ENCODE peak calls at places on chromosomes 7 and 10, in ten cellular contexts. One of them, this sample, is unnamed.

GRCh38 chr7:45576249-45576929 is 2.2 kb downstream of the ADCY1 start:
- DNase-seq in sigmoid colon: peak; percentile 37
- DNase-seq in suprapubic skin: peak; percentile 56
- DNase-seq in upper lobe of left lung: no peak
- DNase-seq in stomach: no peak
- DNase-seq in HepG2: no peak
- DNase-seq in H1: no peak
- DNase-seq in GM12891: no peak
- DNase-seq in spleen: peak; percentile 32
- DNase-seq in vagina: no peak
- DNase-seq in this sample: no peak

GRCh38 chr10:126387931-126388911 is at the start of gene ADAM12:
- DNase-seq in sigmoid colon: peak; percentile 80
- DNase-seq in suprapubic skin: no peak
- DNase-seq in upper lobe of left lung: no peak
- DNase-seq in stomach: no peak
- DNase-seq in HepG2: no peak
- DNase-seq in H1: no peak
- DNase-seq in GM12891: no peak
- DNase-seq in spleen: no peak
- DNase-seq in vagina: no peak
- DNase-seq in this sample: no peak

GRCh38 chr7:134774076-134774475 is 5.4 kb upstream of the CALD1 start:
- DNase-seq in sigmoid colon: no peak
- DNase-seq in suprapubic skin: no peak
- DNase-seq in upper lobe of left lung: no peak
- DNase-seq in stomach: no peak
- DNase-seq in HepG2: no peak
- DNase-seq in H1: no peak
- DNase-seq in GM12891: no peak
- DNase-seq in spleen: no peak
- DNase-seq in vagina: no peak
- DNase-seq in this sample: no peak

GRCh38 chr10:95321554-95322301 is 30.9 kb upstream of the PDLIM1 start:
- DNase-seq in sigmoid colon: no peak
- DNase-seq in suprapubic skin: no peak
- DNase-seq in upper lobe of left lung: no peak
- DNase-seq in stomach: no peak
- DNase-seq in HepG2: no peak
- DNase-seq in H1: no peak
- DNase-seq in GM12891: no peak
- DNase-seq in spleen: no peak
- DNase-seq in vagina: no peak
- DNase-seq in this sample: no peak

GRCh38 chr7:20783131-20783715 is 3.5 kb downstream of the SP8 start:
- DNase-seq in sigmoid colon: no peak
- DNase-seq in suprapubic skin: no peak
- DNase-seq in upper lobe of left lung: no peak
- DNase-seq in stomach: no peak
- DNase-seq in HepG2: no peak
- DNase-seq in H1: no peak
- DNase-seq in GM12891: no peak
- DNase-seq in spleen: no peak
- DNase-seq in vagina: no peak
- DNase-seq in this sample: no peak

GRCh38 chr7:22142593-22142992 is 196.9 kb upstream of the CDCA7L start:
- DNase-seq in sigmoid colon: no peak
- DNase-seq in suprapubic skin: no peak
- DNase-seq in upper lobe of left lung: no peak
- DNase-seq in stomach: no peak
- DNase-seq in HepG2: no peak
- DNase-seq in H1: no peak
- DNase-seq in GM12891: no peak
- DNase-seq in spleen: no peak
- DNase-seq in vagina: no peak
- DNase-seq in this sample: no peak

GRCh38 chr10:7410306-7410799 is 481 bp downstream of the SFMBT2 start:
- DNase-seq in sigmoid colon: no peak
- DNase-seq in suprapubic skin: no peak
- DNase-seq in upper lobe of left lung: no peak
- DNase-seq in stomach: no peak
- DNase-seq in HepG2: no peak
- DNase-seq in H1: no peak
- DNase-seq in GM12891: no peak
- DNase-seq in spleen: peak; percentile 85
- DNase-seq in vagina: no peak
- DNase-seq in this sample: no peak

GRCh38 chr10:35413985-35414861 is 77.9 kb downstream of the CCNY start:
- DNase-seq in sigmoid colon: peak; percentile 56
- DNase-seq in suprapubic skin: no peak
- DNase-seq in upper lobe of left lung: no peak
- DNase-seq in stomach: no peak
- DNase-seq in HepG2: peak; percentile 46
- DNase-seq in H1: no peak
- DNase-seq in GM12891: no peak
- DNase-seq in spleen: no peak
- DNase-seq in vagina: no peak
- DNase-seq in this sample: no peak

GRCh38 chr10:133451346-133451745 is 2.4 kb upstream of the SCART1 start:
- DNase-seq in sigmoid colon: no peak
- DNase-seq in suprapubic skin: no peak
- DNase-seq in upper lobe of left lung: no peak
- DNase-seq in stomach: no peak
- DNase-seq in HepG2: no peak
- DNase-seq in H1: no peak
- DNase-seq in GM12891: no peak
- DNase-seq in spleen: no peak
- DNase-seq in vagina: no peak
- DNase-seq in this sample: no peak

GRCh38 chr10:90112681-90113080 is 411.3 kb downstream of the KIF20B start:
- DNase-seq in sigmoid colon: no peak
- DNase-seq in suprapubic skin: no peak
- DNase-seq in upper lobe of left lung: no peak
- DNase-seq in stomach: no peak
- DNase-seq in HepG2: no peak
- DNase-seq in H1: no peak
- DNase-seq in GM12891: no peak
- DNase-seq in spleen: no peak
- DNase-seq in vagina: no peak
- DNase-seq in this sample: no peak

GRCh38 chr7:8591289-8591688 is 157.9 kb downstream of the NXPH1 start:
- DNase-seq in sigmoid colon: no peak
- DNase-seq in suprapubic skin: no peak
- DNase-seq in upper lobe of left lung: no peak
- DNase-seq in stomach: no peak
- DNase-seq in HepG2: no peak
- DNase-seq in H1: no peak
- DNase-seq in GM12891: no peak
- DNase-seq in spleen: no peak
- DNase-seq in vagina: no peak
- DNase-seq in this sample: no peak

GRCh38 chr10:10589540-10589939 is 428.1 kb upstream of the CELF2 start:
- DNase-seq in sigmoid colon: no peak
- DNase-seq in suprapubic skin: no peak
- DNase-seq in upper lobe of left lung: no peak
- DNase-seq in stomach: no peak
- DNase-seq in HepG2: no peak
- DNase-seq in H1: no peak
- DNase-seq in GM12891: peak; percentile 1
- DNase-seq in spleen: no peak
- DNase-seq in vagina: no peak
- DNase-seq in this sample: no peak

GRCh38 chr7:100353685-100354330 is 4.1 kb upstream of the PILRB start:
- DNase-seq in sigmoid colon: peak; percentile 57
- DNase-seq in suprapubic skin: peak; percentile 65
- DNase-seq in upper lobe of left lung: no peak
- DNase-seq in stomach: no peak
- DNase-seq in HepG2: no peak
- DNase-seq in H1: no peak
- DNase-seq in GM12891: no peak
- DNase-seq in spleen: no peak
- DNase-seq in vagina: no peak
- DNase-seq in this sample: no peak

GRCh38 chr10:101241840-101242707 is 12.8 kb upstream of the LBX1 start:
- DNase-seq in sigmoid colon: no peak
- DNase-seq in suprapubic skin: no peak
- DNase-seq in upper lobe of left lung: no peak
- DNase-seq in stomach: no peak
- DNase-seq in HepG2: no peak
- DNase-seq in H1: no peak
- DNase-seq in GM12891: no peak
- DNase-seq in spleen: no peak
- DNase-seq in vagina: no peak
- DNase-seq in this sample: no peak

GRCh38 chr7:47332213-47332612 is 249.7 kb downstream of the TNS3 start:
- DNase-seq in sigmoid colon: no peak
- DNase-seq in suprapubic skin: peak; percentile 60
- DNase-seq in upper lobe of left lung: no peak
- DNase-seq in stomach: no peak
- DNase-seq in HepG2: no peak
- DNase-seq in H1: no peak
- DNase-seq in GM12891: no peak
- DNase-seq in spleen: no peak
- DNase-seq in vagina: peak; percentile 67
- DNase-seq in this sample: no peak

GRCh38 chr10:115710136-115710535 is 562.9 kb downstream of the GFRA1 start:
- DNase-seq in sigmoid colon: no peak
- DNase-seq in suprapubic skin: no peak
- DNase-seq in upper lobe of left lung: no peak
- DNase-seq in stomach: no peak
- DNase-seq in HepG2: no peak
- DNase-seq in H1: no peak
- DNase-seq in GM12891: no peak
- DNase-seq in spleen: no peak
- DNase-seq in vagina: no peak
- DNase-seq in this sample: no peak

DNA sequence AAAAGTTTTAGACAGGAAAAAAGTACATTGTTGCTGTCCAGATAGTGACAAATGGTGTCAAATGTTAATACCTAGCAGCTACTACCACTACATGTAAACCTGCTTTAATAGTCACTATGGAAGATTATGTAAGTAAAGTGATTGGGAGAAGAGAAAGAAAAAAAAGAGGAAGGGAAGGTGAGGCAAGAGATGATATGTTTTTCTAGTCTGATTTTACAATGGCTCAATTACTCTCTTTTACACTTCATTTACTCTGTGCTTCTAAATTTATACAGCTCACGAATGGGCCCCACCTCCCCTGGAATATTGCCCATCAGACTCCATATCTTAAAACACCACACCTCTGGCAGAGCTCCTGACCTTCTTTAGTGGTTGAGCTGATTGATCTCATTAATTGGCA is 28.1 kb upstream of the IKZF1 start:
- DNase-seq in sigmoid colon: no peak
- DNase-seq in suprapubic skin: no peak
- DNase-seq in upper lobe of left lung: no peak
- DNase-seq in stomach: no peak
- DNase-seq in HepG2: no peak
- DNase-seq in H1: no peak
- DNase-seq in GM12891: no peak
- DNase-seq in spleen: no peak
- DNase-seq in vagina: no peak
- DNase-seq in this sample: no peak
- TF ChIP-seq POLR2AphosphoS5 in sigmoid colon: no peak
- TF ChIP-seq POLR2AphosphoS5 in suprapubic skin: no peak
- TF ChIP-seq POLR2AphosphoS5 in upper lobe of left lung: no peak
- TF ChIP-seq POLR2AphosphoS5 in stomach: no peak
- TF ChIP-seq POLR2AphosphoS5 in HepG2: no peak
- TF ChIP-seq POLR2AphosphoS5 in H1: no peak
- TF ChIP-seq POLR2AphosphoS5 in GM12891: no peak
- TF ChIP-seq POLR2AphosphoS5 in spleen: no peak
- TF ChIP-seq POLR2AphosphoS5 in vagina: no peak
- TF ChIP-seq POLR2AphosphoS5 in this sample: no peak

GRCh38 chr7:98283127-98283886 is 1.8 kb downstream of the BRI3 start:
- DNase-seq in sigmoid colon: peak; percentile 77
- DNase-seq in suprapubic skin: no peak
- DNase-seq in upper lobe of left lung: peak; percentile 89
- DNase-seq in stomach: peak; percentile 49
- DNase-seq in HepG2: no peak
- DNase-seq in H1: no peak
- DNase-seq in GM12891: no peak
- DNase-seq in spleen: peak; percentile 85
- DNase-seq in vagina: no peak
- DNase-seq in this sample: no peak
- TF ChIP-seq POLR2A in sigmoid colon: no peak
- TF ChIP-seq POLR2A in suprapubic skin: no peak
- TF ChIP-seq POLR2A in upper lobe of left lung: peak; percentile 40
- TF ChIP-seq POLR2A in stomach: no peak
- TF ChIP-seq POLR2A in HepG2: no peak
- TF ChIP-seq POLR2A in H1: no peak
- TF ChIP-seq POLR2A in GM12891: no peak
- TF ChIP-seq POLR2A in spleen: no peak
- TF ChIP-seq POLR2A in vagina: peak; percentile 42
- TF ChIP-seq POLR2A in this sample: no peak

GRCh38 chr10:15237351-15237750 is 68.9 kb upstream of the NMT2 start:
- DNase-seq in sigmoid colon: no peak
- DNase-seq in suprapubic skin: no peak
- DNase-seq in upper lobe of left lung: no peak
- DNase-seq in stomach: no peak
- DNase-seq in HepG2: no peak
- DNase-seq in H1: no peak
- DNase-seq in GM12891: no peak
- DNase-seq in spleen: no peak
- DNase-seq in vagina: no peak
- DNase-seq in this sample: no peak
- TF ChIP-seq POLR2AphosphoS5 in sigmoid colon: peak; percentile 44
- TF ChIP-seq POLR2AphosphoS5 in suprapubic skin: no peak
- TF ChIP-seq POLR2AphosphoS5 in upper lobe of left lung: no peak
- TF ChIP-seq POLR2AphosphoS5 in stomach: no peak
- TF ChIP-seq POLR2AphosphoS5 in HepG2: no peak
- TF ChIP-seq POLR2AphosphoS5 in H1: no peak
- TF ChIP-seq POLR2AphosphoS5 in GM12891: no peak
- TF ChIP-seq POLR2AphosphoS5 in spleen: no peak
- TF ChIP-seq POLR2AphosphoS5 in vagina: no peak
- TF ChIP-seq POLR2AphosphoS5 in this sample: no peak

GRCh38 chr10:3786295-3786981 is 1.4 kb upstream of the KLF6 start:
- DNase-seq in sigmoid colon: peak; percentile 74
- DNase-seq in suprapubic skin: no peak
- DNase-seq in upper lobe of left lung: peak; percentile 33
- DNase-seq in stomach: no peak
- DNase-seq in HepG2: peak; percentile 85
- DNase-seq in H1: no peak
- DNase-seq in GM12891: no peak
- DNase-seq in spleen: peak; percentile 80
- DNase-seq in vagina: peak; percentile 96
- DNase-seq in this sample: no peak
- TF ChIP-seq POLR2A in sigmoid colon: no peak
- TF ChIP-seq POLR2A in suprapubic skin: no peak
- TF ChIP-seq POLR2A in upper lobe of left lung: no peak
- TF ChIP-seq POLR2A in stomach: no peak
- TF ChIP-seq POLR2A in HepG2: peak; percentile 72
- TF ChIP-seq POLR2A in H1: peak; percentile 38
- TF ChIP-seq POLR2A in GM12891: no peak
- TF ChIP-seq POLR2A in spleen: no peak
- TF ChIP-seq POLR2A in vagina: peak; percentile 13
- TF ChIP-seq POLR2A in this sample: no peak

GRCh38 chr10:58266826-58267712 is 625 bp downstream of the IPMK start:
- DNase-seq in sigmoid colon: peak; percentile 85
- DNase-seq in suprapubic skin: peak; percentile 87
- DNase-seq in upper lobe of left lung: peak; percentile 80
- DNase-seq in stomach: peak; percentile 42
- DNase-seq in HepG2: peak; percentile 20
- DNase-seq in H1: no peak
- DNase-seq in GM12891: no peak
- DNase-seq in spleen: peak; percentile 94
- DNase-seq in vagina: no peak
- DNase-seq in this sample: no peak
- TF ChIP-seq POLR2AphosphoS5 in sigmoid colon: peak; percentile 67
- TF ChIP-seq POLR2AphosphoS5 in suprapubic skin: peak; percentile 89
- TF ChIP-seq POLR2AphosphoS5 in upper lobe of left lung: peak; percentile 55
- TF ChIP-seq POLR2AphosphoS5 in stomach: no peak
- TF ChIP-seq POLR2AphosphoS5 in HepG2: no peak
- TF ChIP-seq POLR2AphosphoS5 in H1: no peak
- TF ChIP-seq POLR2AphosphoS5 in GM12891: no peak
- TF ChIP-seq POLR2AphosphoS5 in spleen: peak; percentile 75
- TF ChIP-seq POLR2AphosphoS5 in vagina: peak; percentile 74
- TF ChIP-seq POLR2AphosphoS5 in this sample: no peak

This sample was measured in GM12892.